ENCODE peak calls at places on chromosomes 6 and 20, in ten cellular contexts. One of them, this sample, is unnamed.
A peak's percentile ranks its signal among the peaks of the same experiment; 100 is the strongest.

GRCh38 chr6:80502871-80503270 is 396.4 kb downstream of the BCKDHB start:
- DNase-seq in type B pancreatic cell: no peak
- DNase-seq in AG09309: no peak
- DNase-seq in B cell: no peak
- DNase-seq in testis: no peak
- DNase-seq in RWPE1: no peak
- DNase-seq in GM10248: no peak
- DNase-seq in lung: no peak
- DNase-seq in heart left ventricle: no peak
- DNase-seq in uterus: no peak
- DNase-seq in this sample: no peak

GRCh38 chr20:45176526-45176925 is 1.8 kb downstream of the PI3 start:
- DNase-seq in type B pancreatic cell: no peak
- DNase-seq in heart left ventricle: no peak
- DNase-seq in RWPE1: no peak
- DNase-seq in GM10248: no peak
- DNase-seq in AG09309: no peak
- DNase-seq in B cell: no peak
- DNase-seq in testis: no peak
- DNase-seq in lung: no peak
- DNase-seq in uterus: no peak
- DNase-seq in this sample: no peak

GRCh38 chr6:83417880-83418663 is 12.8 kb downstream of the ME1 start:
- DNase-seq in RWPE1: peak; percentile 48
- DNase-seq in AG09309: peak; percentile 37
- DNase-seq in testis: no peak
- DNase-seq in GM10248: peak; percentile 21
- DNase-seq in B cell: no peak
- DNase-seq in uterus: no peak
- DNase-seq in type B pancreatic cell: no peak
- DNase-seq in heart left ventricle: no peak
- DNase-seq in lung: no peak
- DNase-seq in this sample: no peak

GRCh38 chr6:8652710-8653109 is 217.4 kb upstream of the SLC35B3 start:
- DNase-seq in B cell: no peak
- DNase-seq in GM10248: no peak
- DNase-seq in heart left ventricle: no peak
- DNase-seq in AG09309: no peak
- DNase-seq in lung: no peak
- DNase-seq in RWPE1: no peak
- DNase-seq in uterus: no peak
- DNase-seq in type B pancreatic cell: no peak
- DNase-seq in testis: no peak
- DNase-seq in this sample: no peak

GRCh38 chr6:21414065-21414464 is 179.5 kb upstream of the SOX4 start:
- DNase-seq in uterus: no peak
- DNase-seq in RWPE1: no peak
- DNase-seq in lung: no peak
- DNase-seq in B cell: no peak
- DNase-seq in heart left ventricle: no peak
- DNase-seq in testis: no peak
- DNase-seq in AG09309: no peak
- DNase-seq in type B pancreatic cell: no peak
- DNase-seq in GM10248: no peak
- DNase-seq in this sample: no peak

GRCh38 chr20:37564388-37565133 is 36.9 kb upstream of the BLCAP start:
- DNase-seq in GM10248: peak; percentile 83
- DNase-seq in heart left ventricle: peak; percentile 69
- DNase-seq in testis: peak; percentile 69
- DNase-seq in AG09309: no peak
- DNase-seq in type B pancreatic cell: peak; percentile 82
- DNase-seq in lung: no peak
- DNase-seq in RWPE1: peak; percentile 84
- DNase-seq in uterus: peak; percentile 44
- DNase-seq in B cell: peak; percentile 77
- DNase-seq in this sample: peak; percentile 36

GRCh38 chr6:64505312-64505711 is 869.7 kb downstream of the PHF3 start:
- DNase-seq in testis: peak; percentile 50
- DNase-seq in B cell: no peak
- DNase-seq in type B pancreatic cell: no peak
- DNase-seq in GM10248: peak; percentile 28
- DNase-seq in heart left ventricle: peak; percentile 8
- DNase-seq in RWPE1: no peak
- DNase-seq in AG09309: no peak
- DNase-seq in lung: no peak
- DNase-seq in uterus: no peak
- DNase-seq in this sample: peak; percentile 6

GRCh38 chr6:37674161-37674560 is 23.5 kb downstream of the MDGA1 start:
- DNase-seq in heart left ventricle: no peak
- DNase-seq in uterus: no peak
- DNase-seq in testis: no peak
- DNase-seq in lung: no peak
- DNase-seq in AG09309: no peak
- DNase-seq in GM10248: no peak
- DNase-seq in type B pancreatic cell: no peak
- DNase-seq in RWPE1: no peak
- DNase-seq in B cell: no peak
- DNase-seq in this sample: no peak

GRCh38 chr6:155561262-155561970 is 105.8 kb upstream of the NOX3 start:
- DNase-seq in B cell: no peak
- DNase-seq in uterus: no peak
- DNase-seq in type B pancreatic cell: no peak
- DNase-seq in AG09309: no peak
- DNase-seq in heart left ventricle: no peak
- DNase-seq in testis: no peak
- DNase-seq in lung: no peak
- DNase-seq in RWPE1: no peak
- DNase-seq in GM10248: no peak
- DNase-seq in this sample: no peak

GRCh38 chr20:44904377-44904776 is 5.5 kb upstream of the PABPC1L start:
- DNase-seq in lung: no peak
- DNase-seq in B cell: no peak
- DNase-seq in GM10248: no peak
- DNase-seq in type B pancreatic cell: no peak
- DNase-seq in uterus: no peak
- DNase-seq in AG09309: no peak
- DNase-seq in testis: no peak
- DNase-seq in heart left ventricle: no peak
- DNase-seq in RWPE1: no peak
- DNase-seq in this sample: no peak

GRCh38 chr20:1754749-1755148 is 97.2 kb upstream of the SIRPG start:
- DNase-seq in type B pancreatic cell: no peak
- DNase-seq in B cell: no peak
- DNase-seq in AG09309: no peak
- DNase-seq in testis: no peak
- DNase-seq in GM10248: no peak
- DNase-seq in heart left ventricle: no peak
- DNase-seq in RWPE1: no peak
- DNase-seq in lung: no peak
- DNase-seq in uterus: no peak
- DNase-seq in this sample: no peak

GRCh38 chr20:20712004-20712473 is 405 bp downstream of the RALGAPA2 start:
- DNase-seq in lung: no peak
- DNase-seq in GM10248: no peak
- DNase-seq in heart left ventricle: no peak
- DNase-seq in testis: peak; percentile 32
- DNase-seq in uterus: no peak
- DNase-seq in B cell: peak; percentile 9
- DNase-seq in type B pancreatic cell: peak; percentile 68
- DNase-seq in AG09309: no peak
- DNase-seq in RWPE1: no peak
- DNase-seq in this sample: peak; percentile 45

DNA sequence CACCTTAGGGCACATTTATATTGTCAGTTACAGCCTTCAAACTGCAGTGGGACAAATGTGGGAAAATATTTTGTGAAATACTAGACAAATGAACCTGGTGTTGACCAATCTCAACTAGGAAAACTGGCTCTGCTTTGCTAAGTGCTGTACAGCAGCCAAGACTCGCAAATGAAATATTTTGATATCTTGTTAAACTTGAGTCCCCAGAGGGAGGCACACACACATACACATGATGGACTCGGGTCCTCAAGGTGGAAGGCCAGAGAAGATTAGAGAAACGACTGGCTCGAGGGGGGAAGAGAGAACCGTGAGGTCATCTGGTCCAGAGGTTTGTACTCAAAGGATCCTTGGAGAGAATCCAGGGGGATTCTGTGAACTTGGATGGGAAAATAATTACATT is 67.3 kb upstream of the JAG1 start:
- DNase-seq in testis: no peak
- DNase-seq in type B pancreatic cell: no peak
- DNase-seq in B cell: no peak
- DNase-seq in lung: no peak
- DNase-seq in RWPE1: no peak
- DNase-seq in uterus: no peak
- DNase-seq in GM10248: no peak
- DNase-seq in heart left ventricle: no peak
- DNase-seq in AG09309: no peak
- DNase-seq in this sample: no peak
- TF ChIP-seq CTCF in testis: no peak
- TF ChIP-seq CTCF in type B pancreatic cell: no peak
- TF ChIP-seq CTCF in B cell: no peak
- TF ChIP-seq CTCF in lung: no peak
- TF ChIP-seq CTCF in RWPE1: no peak
- TF ChIP-seq CTCF in uterus: no peak
- TF ChIP-seq CTCF in GM10248: no peak
- TF ChIP-seq CTCF in heart left ventricle: no peak
- TF ChIP-seq CTCF in AG09309: no peak
- TF ChIP-seq CTCF in this sample: no peak

GRCh38 chr6:82364087-82365010 is 732 bp downstream of the TPBG start:
- DNase-seq in RWPE1: peak; percentile 66
- DNase-seq in type B pancreatic cell: peak; percentile 76
- DNase-seq in heart left ventricle: peak; percentile 72
- DNase-seq in AG09309: no peak
- DNase-seq in lung: peak; percentile 58
- DNase-seq in testis: peak; percentile 47
- DNase-seq in GM10248: peak; percentile 29
- DNase-seq in B cell: no peak
- DNase-seq in uterus: peak; percentile 64
- DNase-seq in this sample: peak; percentile 72
- TF ChIP-seq CTCF in RWPE1: no peak
- TF ChIP-seq CTCF in type B pancreatic cell: no peak
- TF ChIP-seq CTCF in heart left ventricle: no peak
- TF ChIP-seq CTCF in AG09309: no peak
- TF ChIP-seq CTCF in lung: no peak
- TF ChIP-seq CTCF in testis: no peak
- TF ChIP-seq CTCF in GM10248: peak; percentile 5
- TF ChIP-seq CTCF in B cell: no peak
- TF ChIP-seq CTCF in uterus: no peak
- TF ChIP-seq CTCF in this sample: no peak

GRCh38 chr6:43444601-43445000 is 10.7 kb downstream of the DLK2 start:
- DNase-seq in RWPE1: no peak
- DNase-seq in AG09309: no peak
- DNase-seq in B cell: no peak
- DNase-seq in type B pancreatic cell: no peak
- DNase-seq in GM10248: no peak
- DNase-seq in heart left ventricle: no peak
- DNase-seq in uterus: no peak
- DNase-seq in lung: no peak
- DNase-seq in testis: no peak
- DNase-seq in this sample: no peak

GRCh38 chr6:43447604-43448003 is 7.7 kb downstream of the DLK2 start:
- DNase-seq in RWPE1: no peak
- DNase-seq in type B pancreatic cell: no peak
- DNase-seq in lung: no peak
- DNase-seq in testis: no peak
- DNase-seq in heart left ventricle: no peak
- DNase-seq in uterus: no peak
- DNase-seq in B cell: no peak
- DNase-seq in AG09309: no peak
- DNase-seq in GM10248: no peak
- DNase-seq in this sample: no peak

GRCh38 chr6:43444036-43444435 is 11.3 kb downstream of the DLK2 start:
- DNase-seq in B cell: no peak
- DNase-seq in RWPE1: no peak
- DNase-seq in uterus: no peak
- DNase-seq in heart left ventricle: no peak
- DNase-seq in GM10248: no peak
- DNase-seq in type B pancreatic cell: no peak
- DNase-seq in AG09309: no peak
- DNase-seq in lung: no peak
- DNase-seq in testis: peak; percentile 38
- DNase-seq in this sample: no peak

GRCh38 chr6:43445576-43445975 is 9.8 kb downstream of the DLK2 start:
- DNase-seq in AG09309: no peak
- DNase-seq in uterus: no peak
- DNase-seq in heart left ventricle: no peak
- DNase-seq in RWPE1: no peak
- DNase-seq in type B pancreatic cell: no peak
- DNase-seq in lung: no peak
- DNase-seq in testis: no peak
- DNase-seq in B cell: no peak
- DNase-seq in GM10248: no peak
- DNase-seq in this sample: no peak

DNA sequence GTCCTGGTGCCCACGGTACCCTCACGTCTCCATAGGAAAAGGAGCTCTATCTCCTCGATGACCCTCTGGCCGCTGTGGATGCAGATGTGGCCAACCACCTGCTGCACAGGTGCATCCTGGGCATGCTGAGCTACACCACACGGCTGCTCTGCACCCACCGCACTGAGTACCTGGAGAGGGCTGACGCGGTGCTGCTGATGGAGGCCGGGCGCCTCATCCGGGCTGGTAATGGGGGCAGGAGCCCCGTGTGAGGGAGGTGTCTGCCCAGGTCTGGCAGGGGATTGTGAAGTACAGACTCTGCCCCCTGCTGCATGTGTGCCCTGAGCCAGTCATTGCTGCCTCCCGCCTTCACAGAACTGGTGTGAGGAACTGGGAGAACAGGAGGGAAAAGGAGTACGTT is 12.4 kb downstream of the DLK2 start:
- DNase-seq in RWPE1: no peak
- DNase-seq in AG09309: no peak
- DNase-seq in heart left ventricle: no peak
- DNase-seq in type B pancreatic cell: no peak
- DNase-seq in testis: no peak
- DNase-seq in lung: no peak
- DNase-seq in uterus: no peak
- DNase-seq in B cell: no peak
- DNase-seq in GM10248: no peak
- DNase-seq in this sample: no peak
- TF ChIP-seq CTCF in RWPE1: no peak
- TF ChIP-seq CTCF in AG09309: no peak
- TF ChIP-seq CTCF in heart left ventricle: no peak
- TF ChIP-seq CTCF in type B pancreatic cell: no peak
- TF ChIP-seq CTCF in testis: no peak
- TF ChIP-seq CTCF in lung: no peak
- TF ChIP-seq CTCF in uterus: no peak
- TF ChIP-seq CTCF in B cell: no peak
- TF ChIP-seq CTCF in GM10248: no peak
- TF ChIP-seq CTCF in this sample: no peak

DNA sequence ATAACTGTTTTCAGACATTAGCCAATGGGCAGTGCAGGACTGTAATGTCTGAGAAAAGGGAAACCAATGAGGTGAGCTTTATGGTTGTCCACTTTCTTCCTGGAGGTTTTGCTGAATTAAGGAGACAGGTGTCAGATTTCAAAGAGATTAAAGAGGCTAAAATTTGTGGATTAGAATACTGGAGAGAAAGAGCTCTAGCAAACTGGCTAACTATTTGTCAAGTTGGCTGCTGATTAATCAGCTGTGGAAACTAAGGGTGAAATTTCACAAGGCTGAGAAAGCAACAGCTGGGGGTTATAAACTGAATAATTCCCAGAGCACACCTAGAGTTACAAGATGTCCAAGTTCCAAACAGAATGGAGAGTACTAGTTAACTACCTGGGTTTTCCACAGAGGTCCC is 198.9 kb downstream of the TBC1D32 start:
- DNase-seq in heart left ventricle: no peak
- DNase-seq in AG09309: no peak
- DNase-seq in lung: no peak
- DNase-seq in testis: no peak
- DNase-seq in uterus: no peak
- DNase-seq in GM10248: no peak
- DNase-seq in type B pancreatic cell: no peak
- DNase-seq in RWPE1: no peak
- DNase-seq in B cell: no peak
- DNase-seq in this sample: no peak
- TF ChIP-seq CTCF in heart left ventricle: no peak
- TF ChIP-seq CTCF in AG09309: no peak
- TF ChIP-seq CTCF in lung: no peak
- TF ChIP-seq CTCF in testis: no peak
- TF ChIP-seq CTCF in uterus: no peak
- TF ChIP-seq CTCF in GM10248: no peak
- TF ChIP-seq CTCF in type B pancreatic cell: no peak
- TF ChIP-seq CTCF in RWPE1: no peak
- TF ChIP-seq CTCF in B cell: no peak
- TF ChIP-seq CTCF in this sample: no peak